ENCODE peak calls at places on chromosomes 1 and 21, in five cellular contexts. H, R, B, K and P are unnamed samples.

GRCh38 chr21:28867401-28867800 is 125.3 kb downstream of the LTN1 start:
- DNase-seq in H (peak), R (no peak), B (no peak), K (peak), P (peak)

GRCh38 chr1:178619523-178619922 is 105.5 kb upstream of the RALGPS2 start:
- DNase-seq in H (no peak), R (no peak), B (no peak), K (no peak), P (no peak)

GRCh38 chr21:46078984-46079356 is 18.9 kb upstream of the COL6A2 start:
- DNase-seq in H (no peak), R (no peak), B (no peak), K (no peak), P (no peak)

GRCh38 chr21:36190736-36191135 is 34.1 kb downstream of the DOP1B start:
- DNase-seq in H (no peak), R (no peak), B (no peak), K (no peak), P (no peak)

GRCh38 chr1:96978867-96979266 is 257.3 kb downstream of the PTBP2 start:
- DNase-seq in H (no peak), R (no peak), B (no peak), K (no peak), P (no peak)

GRCh38 chr1:32695098-32695904 is 7.3 kb downstream of the SYNC start:
- DNase-seq in H (peak), R (no peak), B (no peak), K (no peak), P (no peak)

GRCh38 chr1:55720243-55720642 is 505.1 kb upstream of the USP24 start:
- DNase-seq in H (no peak), R (no peak), B (peak), K (peak), P (no peak)

GRCh38 chr1:5939268-5940060 is 52.8 kb downstream of the NPHP4 start:
- DNase-seq in H (no peak), R (no peak), B (no peak), K (no peak), P (no peak)

GRCh38 chr1:207393610-207394009 is 60.5 kb upstream of the CR2 start:
- DNase-seq in H (peak), R (peak), B (peak), K (peak), P (peak)

GRCh38 chr1:237411621-237412020 is 369.6 kb downstream of the RYR2 start:
- DNase-seq in H (no peak), R (no peak), B (no peak), K (no peak), P (no peak)

GRCh38 chr1:46611691-46612221 is 4.9 kb downstream of the MOB3C start:
- DNase-seq in H (no peak), R (no peak), B (no peak), K (no peak), P (peak)

GRCh38 chr1:202230061-202230938 is 36.7 kb downstream of the LGR6 start:
- DNase-seq in H (no peak), R (no peak), B (no peak), K (no peak), P (no peak)

GRCh38 chr21:39633770-39634181 is 21.0 kb downstream of the B3GALT5 start:
- DNase-seq in H (peak), R (peak), B (peak), K (peak), P (peak)

GRCh38 chr1:206824327-206824726 is 41.1 kb upstream of the IL20 start:
- DNase-seq in H (peak), R (no peak), B (no peak), K (no peak), P (no peak)

GRCh38 chr1:177780096-177780700 is 189.7 kb downstream of the SEC16B start:
- DNase-seq in H (peak), R (peak), B (peak), K (peak), P (peak)

GRCh38 chr1:53735681-53736080 is 3.3 kb downstream of the GLIS1 start:
- DNase-seq in H (peak), R (no peak), B (no peak), K (no peak), P (no peak)

GRCh38 chr1:61638296-61638695 is 86.6 kb downstream of the TM2D1 start:
- DNase-seq in H (peak), R (no peak), B (no peak), K (peak), P (no peak)

GRCh38 chr1:102185260-102185659 is 188.5 kb upstream of the OLFM3 start:
- DNase-seq in H (no peak), R (no peak), B (no peak), K (no peak), P (no peak)

GRCh38 chr1:115867216-115867615 is 26.3 kb upstream of the NHLH2 start:
- DNase-seq in H (no peak), R (no peak), B (no peak), K (no peak), P (no peak)

GRCh38 chr1:34002810-34003209 is 138.9 kb downstream of the HMGB4 start:
- DNase-seq in H (no peak), R (no peak), B (no peak), K (no peak), P (no peak)

GRCh38 chr1:214476958-214477870 is 74.2 kb downstream of the PTPN14 start:
- DNase-seq in H (peak), R (peak), B (no peak), K (peak), P (no peak)

GRCh38 chr1:217911908-217912307 is 280.8 kb downstream of the SPATA17 start:
- DNase-seq in H (no peak), R (no peak), B (no peak), K (no peak), P (no peak)

GRCh38 chr1:84298688-84299535 is 2.6 kb upstream of the SAMD13 start:
- DNase-seq in H (peak), R (no peak), B (peak), K (no peak), P (no peak)

GRCh38 chr1:212247179-212247721 is 38.0 kb upstream of the PPP2R5A start:
- DNase-seq in H (peak), R (peak), B (peak), K (no peak), P (no peak)

GRCh38 chr1:160048335-160048734 is 16.5 kb upstream of the PIGM start:
- DNase-seq in H (no peak), R (no peak), B (no peak), K (no peak), P (no peak)

GRCh38 chr1:24639881-24640280 is 3.2 kb upstream of the SRRM1 start:
- DNase-seq in H (no peak), R (no peak), B (no peak), K (no peak), P (no peak)

GRCh38 chr1:77850082-77850481 is 38.3 kb upstream of the NEXN start:
- DNase-seq in H (no peak), R (no peak), B (no peak), K (no peak), P (no peak)

GRCh38 chr1:54490361-54491248 is 57.4 kb upstream of the ACOT11 start:
- DNase-seq in H (peak), R (no peak), B (peak), K (no peak), P (no peak)

GRCh38 chr1:182279302-182279701 is 112.3 kb downstream of the GLUL start:
- DNase-seq in H (no peak), R (no peak), B (no peak), K (no peak), P (no peak)

GRCh38 chr1:87432685-87433084 is 104.0 kb downstream of the LMO4 start:
- DNase-seq in H (no peak), R (no peak), B (no peak), K (no peak), P (no peak)

GRCh38 chr1:204837440-204838084 is 33.1 kb upstream of the NFASC start:
- DNase-seq in H (peak), R (peak), B (peak), K (peak), P (peak)

GRCh38 chr1:1068374-1069060 is 5.6 kb downstream of the RNF223 start:
- DNase-seq in H (no peak), R (no peak), B (peak), K (no peak), P (no peak)

GRCh38 chr1:89781494-89782126 is 39.2 kb upstream of the LRRC8D start:
- DNase-seq in H (no peak), R (no peak), B (no peak), K (no peak), P (no peak)

GRCh38 chr1:225735252-225736149 is 42.1 kb upstream of the SRP9 start:
- DNase-seq in H (peak), R (peak), B (peak), K (peak), P (peak)

GRCh38 chr1:53308512-53308911 is 19.4 kb downstream of the LRP8 start:
- DNase-seq in H (no peak), R (no peak), B (peak), K (no peak), P (no peak)

GRCh38 chr1:85275701-85276289 is 637 bp downstream of the BCL10 start:
- DNase-seq in H (peak), R (no peak), B (peak), K (no peak), P (no peak)

GRCh38 chr1:184745929-184746583 is 8.6 kb downstream of the EDEM3 start:
- DNase-seq in H (no peak), R (no peak), B (no peak), K (no peak), P (no peak)

GRCh38 chr1:237712082-237712481 is 178.6 kb downstream of the ZP4 start:
- DNase-seq in H (no peak), R (no peak), B (no peak), K (no peak), P (no peak)